ENCODE peak calls at places on chromosomes 11 and 22, in seven cellular contexts. Y, G, M, S, H, L and N are unnamed samples.

GRCh38 chr11:76159983-76160661 is 46.2 kb downstream of the WNT11 start:
- DNase-seq in Y (no peak), M (no peak), G (no peak), H (no peak), L (no peak), S (no peak), N (no peak)

GRCh38 chr11:130122141-130122575 is 37.4 kb upstream of the ST14 start:
- DNase-seq in G (no peak), L (no peak), H (peak), Y (no peak), S (no peak), M (peak), N (no peak)

GRCh38 chr11:17686185-17686980 is 33.0 kb upstream of the MYOD1 start:
- DNase-seq in H (no peak), Y (no peak), M (no peak), L (no peak), S (no peak), G (no peak), N (no peak)

GRCh38 chr11:40405614-40406013 is 1053.8 kb downstream of the LRRC4C start:
- DNase-seq in H (no peak), Y (no peak), S (no peak), G (no peak), L (no peak), M (no peak), N (no peak)

GRCh38 chr11:110198031-110198729 is 98.2 kb downstream of the RDX start:
- DNase-seq in L (peak), M (no peak), S (no peak), H (no peak), G (no peak), Y (no peak), N (no peak)

GRCh38 chr11:119692547-119692834 is 36.5 kb downstream of the NECTIN1 start:
- DNase-seq in H (no peak), Y (no peak), S (no peak), M (no peak), L (no peak), G (no peak), N (no peak)

GRCh38 chr22:46031066-46031465 is 54.1 kb upstream of the WNT7B start:
- DNase-seq in S (peak), G (no peak), Y (no peak), M (no peak), H (no peak), L (no peak), N (no peak)

GRCh38 chr11:36281850-36282249 is 7.4 kb downstream of the COMMD9 start:
- DNase-seq in Y (no peak), S (no peak), H (no peak), L (no peak), G (no peak), M (no peak), N (no peak)

GRCh38 chr11:28289444-28289843 is 181.3 kb downstream of the METTL15 start:
- DNase-seq in L (no peak), M (no peak), S (no peak), Y (no peak), H (no peak), G (no peak), N (no peak)

GRCh38 chr11:85798361-85798760 is 12.6 kb downstream of the SYTL2 start:
- DNase-seq in S (no peak), H (no peak), M (no peak), G (no peak), L (no peak), Y (no peak), N (no peak)

GRCh38 chr22:46951326-46951725 is 188.9 kb downstream of the TBC1D22A start:
- DNase-seq in S (no peak), Y (no peak), G (no peak), H (no peak), L (no peak), M (no peak), N (no peak)

GRCh38 chr11:70473186-70473872 is 75.0 kb downstream of the CTTN start:
- DNase-seq in L (no peak), S (peak), H (no peak), M (no peak), G (no peak), Y (no peak), N (no peak)

GRCh38 chr11:21560466-21560975 is 632.4 kb upstream of the ANO5 start:
- DNase-seq in L (no peak), Y (no peak), M (no peak), H (no peak), S (no peak), G (no peak), N (no peak)

GRCh38 chr11:13534358-13534757 is 38.6 kb upstream of the PTH start:
- DNase-seq in L (no peak), H (no peak), S (no peak), Y (no peak), M (no peak), G (no peak), N (no peak)

GRCh38 chr11:67592880-67593624 is 9.4 kb downstream of the GSTP1 start:
- DNase-seq in G (no peak), S (no peak), Y (no peak), H (no peak), L (no peak), M (no peak), N (no peak)

GRCh38 chr11:2578006-2578933 is 121.5 kb downstream of the KCNQ1OT1 start:
- DNase-seq in M (no peak), L (no peak), Y (no peak), H (no peak), S (peak), G (no peak), N (no peak)

GRCh38 chr11:2193099-2193886 is 21.7 kb upstream of the TH start:
- DNase-seq in H (no peak), G (no peak), L (no peak), S (no peak), Y (no peak), M (no peak), N (no peak)

GRCh38 chr22:49015459-49015858 is 812.2 kb downstream of the BRD1 start:
- DNase-seq in G (no peak), S (no peak), Y (no peak), L (no peak), H (no peak), M (no peak), N (no peak)

GRCh38 chr11:106493751-106494150 is 416.3 kb downstream of the AASDHPPT start:
- DNase-seq in H (no peak), S (no peak), Y (no peak), M (no peak), L (peak), G (no peak), N (no peak)

GRCh38 chr11:19766810-19767209 is 54.2 kb downstream of the NAV2 start:
- DNase-seq in M (no peak), S (no peak), G (no peak), H (no peak), L (peak), Y (no peak), N (no peak)

GRCh38 chr11:60951611-60951908 is 416 bp downstream of the SLC15A3 start:
- DNase-seq in M (no peak), L (no peak), H (no peak), Y (no peak), G (peak), S (no peak), N (no peak)

GRCh38 chr11:77407613-77408012 is 66.3 kb downstream of the PAK1 start:
- DNase-seq in Y (no peak), S (no peak), M (no peak), L (peak), G (peak), H (peak), N (no peak)

GRCh38 chr22:29824677-29825076 is 13.4 kb downstream of the ASCC2 start:
- DNase-seq in H (no peak), L (no peak), G (no peak), S (no peak), Y (no peak), M (no peak), N (no peak)

GRCh38 chr11:103480421-103480820 is 371.2 kb downstream of the DYNC2H1 start:
- DNase-seq in G (no peak), Y (no peak), S (no peak), L (peak), H (no peak), M (no peak), N (no peak)

GRCh38 chr22:19432092-19432844 is at the start of gene MRPL40:
- DNase-seq in M (peak), Y (peak), S (peak), L (peak), H (peak), G (peak), N (peak)

GRCh38 chr11:98657711-98658110 is 363.0 kb upstream of the CNTN5 start:
- DNase-seq in L (no peak), Y (no peak), H (no peak), M (no peak), S (no peak), G (no peak), N (no peak)

GRCh38 chr11:119525180-119525854 is 102.3 kb upstream of the THY1 start:
- DNase-seq in H (no peak), Y (no peak), L (no peak), G (no peak), S (no peak), M (no peak), N (no peak)

GRCh38 chr22:43101306-43101705 is 9.2 kb upstream of the BIK start:
- DNase-seq in S (no peak), Y (no peak), G (no peak), M (no peak), L (no peak), H (no peak), N (no peak)

GRCh38 chr11:122871302-122871701 is 11.3 kb upstream of the JHY start:
- DNase-seq in H (no peak), S (no peak), M (no peak), G (no peak), L (no peak), Y (no peak), N (no peak)

GRCh38 chr11:127789887-127790286 is 789.3 kb upstream of the KIRREL3 start:
- DNase-seq in M (no peak), L (peak), G (no peak), S (peak), Y (no peak), H (peak), N (no peak)

GRCh38 chr11:13448876-13449275 is 14.1 kb downstream of the BTBD10 start:
- DNase-seq in Y (no peak), S (no peak), L (peak), M (no peak), G (no peak), H (no peak), N (no peak)